ENCODE peak calls at places on chromosome 1, in four cellular contexts. One of them, this sample, is unnamed.

GRCh38 chr1:164689672-164690655 is 131.0 kb downstream of the PBX1 start:
- DNase-seq in body of pancreas: no peak
- DNase-seq in CD8-positive, alpha-beta T cell: no peak
- DNase-seq in fibroblast of mammary gland: no peak
- DNase-seq in this sample: no peak

GRCh38 chr1:183200451-183200850 is 14.4 kb downstream of the LAMC2 start:
- DNase-seq in fibroblast of mammary gland: no peak
- DNase-seq in CD8-positive, alpha-beta T cell: no peak
- DNase-seq in body of pancreas: no peak
- DNase-seq in this sample: no peak

GRCh38 chr1:221709854-221710253 is 32.0 kb downstream of the DUSP10 start:
- DNase-seq in CD8-positive, alpha-beta T cell: no peak
- DNase-seq in fibroblast of mammary gland: no peak
- DNase-seq in body of pancreas: no peak
- DNase-seq in this sample: no peak

GRCh38 chr1:77281491-77282186 is at the start of gene AK5:
- DNase-seq in CD8-positive, alpha-beta T cell: peak
- DNase-seq in fibroblast of mammary gland: peak
- DNase-seq in body of pancreas: peak
- DNase-seq in this sample: no peak

GRCh38 chr1:9787702-9788101 is 36.1 kb downstream of the CLSTN1 start:
- DNase-seq in CD8-positive, alpha-beta T cell: peak
- DNase-seq in fibroblast of mammary gland: no peak
- DNase-seq in body of pancreas: no peak
- DNase-seq in this sample: no peak

GRCh38 chr1:86507935-86508582 is 38.8 kb upstream of the CLCA4 start:
- DNase-seq in CD8-positive, alpha-beta T cell: peak
- DNase-seq in body of pancreas: no peak
- DNase-seq in fibroblast of mammary gland: peak
- DNase-seq in this sample: no peak

GRCh38 chr1:24705260-24706073 is 39.8 kb upstream of the CLIC4 start:
- DNase-seq in CD8-positive, alpha-beta T cell: no peak
- DNase-seq in fibroblast of mammary gland: peak
- DNase-seq in body of pancreas: peak
- DNase-seq in this sample: peak

GRCh38 chr1:32337855-32338636 is 2.0 kb upstream of the MARCKSL1 start:
- DNase-seq in CD8-positive, alpha-beta T cell: no peak
- DNase-seq in fibroblast of mammary gland: no peak
- DNase-seq in body of pancreas: peak
- DNase-seq in this sample: no peak

GRCh38 chr1:169793730-169794129 is 977 bp downstream of the METTL18 start:
- DNase-seq in fibroblast of mammary gland: no peak
- DNase-seq in body of pancreas: no peak
- DNase-seq in CD8-positive, alpha-beta T cell: no peak
- DNase-seq in this sample: no peak

GRCh38 chr1:226806988-226807387 is 63.4 kb upstream of the PSEN2 start:
- DNase-seq in body of pancreas: no peak
- DNase-seq in CD8-positive, alpha-beta T cell: no peak
- DNase-seq in fibroblast of mammary gland: no peak
- DNase-seq in this sample: no peak

GRCh38 chr1:18651727-18652126 is 21.1 kb downstream of the PAX7 start:
- DNase-seq in body of pancreas: no peak
- DNase-seq in CD8-positive, alpha-beta T cell: no peak
- DNase-seq in fibroblast of mammary gland: no peak
- DNase-seq in this sample: no peak

GRCh38 chr1:18646776-18647410 is 16.2 kb downstream of the PAX7 start:
- DNase-seq in CD8-positive, alpha-beta T cell: no peak
- DNase-seq in fibroblast of mammary gland: no peak
- DNase-seq in body of pancreas: no peak
- DNase-seq in this sample: no peak

GRCh38 chr1:18652791-18653190 is 22.1 kb downstream of the PAX7 start:
- DNase-seq in CD8-positive, alpha-beta T cell: no peak
- DNase-seq in body of pancreas: no peak
- DNase-seq in fibroblast of mammary gland: no peak
- DNase-seq in this sample: no peak

GRCh38 chr1:18647681-18648214 is 17.1 kb downstream of the PAX7 start:
- DNase-seq in CD8-positive, alpha-beta T cell: no peak
- DNase-seq in body of pancreas: no peak
- DNase-seq in fibroblast of mammary gland: no peak
- DNase-seq in this sample: no peak

GRCh38 chr1:18649713-18650370 is 19.2 kb downstream of the PAX7 start:
- DNase-seq in fibroblast of mammary gland: peak
- DNase-seq in CD8-positive, alpha-beta T cell: no peak
- DNase-seq in body of pancreas: no peak
- DNase-seq in this sample: no peak
- TF ChIP-seq CTCF in fibroblast of mammary gland: no peak
- TF ChIP-seq CTCF in CD8-positive, alpha-beta T cell: no peak
- TF ChIP-seq CTCF in body of pancreas: no peak
- TF ChIP-seq CTCF in this sample: no peak

GRCh38 chr1:54973205-54973921 is 7.1 kb upstream of the TMEM61 start:
- DNase-seq in body of pancreas: peak
- DNase-seq in fibroblast of mammary gland: peak
- DNase-seq in CD8-positive, alpha-beta T cell: no peak
- DNase-seq in this sample: no peak
- TF ChIP-seq CTCF in body of pancreas: peak
- TF ChIP-seq CTCF in fibroblast of mammary gland: peak
- TF ChIP-seq CTCF in CD8-positive, alpha-beta T cell: no peak
- TF ChIP-seq CTCF in this sample: peak

GRCh38 chr1:53681647-53682368 is 57.2 kb downstream of the GLIS1 start:
- DNase-seq in body of pancreas: peak
- DNase-seq in fibroblast of mammary gland: no peak
- DNase-seq in CD8-positive, alpha-beta T cell: peak
- DNase-seq in this sample: peak
- TF ChIP-seq CTCF in body of pancreas: peak
- TF ChIP-seq CTCF in fibroblast of mammary gland: peak
- TF ChIP-seq CTCF in CD8-positive, alpha-beta T cell: peak
- TF ChIP-seq CTCF in this sample: peak

GRCh38 chr1:225343618-225344017 is 84.2 kb downstream of the LBR start:
- DNase-seq in body of pancreas: no peak
- DNase-seq in CD8-positive, alpha-beta T cell: no peak
- DNase-seq in fibroblast of mammary gland: peak
- DNase-seq in this sample: peak
- TF ChIP-seq CTCF in body of pancreas: no peak
- TF ChIP-seq CTCF in CD8-positive, alpha-beta T cell: peak
- TF ChIP-seq CTCF in fibroblast of mammary gland: peak
- TF ChIP-seq CTCF in this sample: peak

GRCh38 chr1:175338447-175339135 is 146.0 kb upstream of the KIAA0040 start:
- DNase-seq in body of pancreas: no peak
- DNase-seq in CD8-positive, alpha-beta T cell: peak
- DNase-seq in fibroblast of mammary gland: no peak
- DNase-seq in this sample: no peak
- TF ChIP-seq CTCF in body of pancreas: no peak
- TF ChIP-seq CTCF in CD8-positive, alpha-beta T cell: peak
- TF ChIP-seq CTCF in fibroblast of mammary gland: peak
- TF ChIP-seq CTCF in this sample: peak

DNA sequence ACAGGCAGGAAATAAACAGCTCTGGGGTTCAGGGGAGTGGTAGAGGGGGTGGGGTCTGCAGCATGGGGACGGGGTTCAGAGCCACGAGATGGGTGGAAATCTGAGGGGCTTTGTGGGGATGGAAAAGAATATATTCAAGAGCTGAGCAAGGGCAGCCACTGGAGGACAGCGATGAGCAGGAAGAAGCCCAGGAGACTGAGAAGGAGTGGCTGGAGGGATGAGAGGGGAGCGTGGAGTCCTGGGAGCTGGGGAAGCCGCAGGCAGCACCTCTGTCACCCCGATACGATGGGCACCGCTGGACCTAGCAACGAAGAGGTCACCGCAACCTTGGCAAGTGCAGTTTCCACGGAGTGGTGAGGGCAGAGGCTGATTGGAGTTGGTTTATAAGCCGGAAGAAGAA is 10.0 kb upstream of the KCNAB2 start:
- DNase-seq in CD8-positive, alpha-beta T cell: no peak
- DNase-seq in body of pancreas: no peak
- DNase-seq in fibroblast of mammary gland: no peak
- DNase-seq in this sample: no peak
- TF ChIP-seq CTCF in CD8-positive, alpha-beta T cell: no peak
- TF ChIP-seq CTCF in body of pancreas: no peak
- TF ChIP-seq CTCF in fibroblast of mammary gland: no peak
- TF ChIP-seq CTCF in this sample: no peak

DNA sequence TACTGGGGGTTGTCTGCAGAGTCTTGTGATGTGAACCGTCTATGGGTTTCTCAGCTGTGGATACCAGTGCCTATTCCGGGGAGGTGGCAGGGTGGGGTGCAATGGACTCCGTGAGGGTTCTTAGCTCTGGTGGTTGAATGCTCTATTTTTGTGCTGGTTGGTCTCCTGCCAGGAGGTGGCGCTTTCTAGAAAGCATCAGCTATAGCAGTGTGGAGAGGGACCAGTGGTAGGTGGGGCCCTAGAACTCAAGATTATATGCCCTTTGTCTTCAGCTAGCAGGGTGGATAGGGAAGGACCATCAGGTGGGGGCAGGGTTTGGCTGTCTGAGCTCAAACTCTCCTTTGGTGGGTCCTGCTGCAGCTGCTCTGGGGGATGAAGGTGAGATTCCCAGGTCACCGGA is 127.3 kb upstream of the PLD5 start:
- DNase-seq in body of pancreas: no peak
- DNase-seq in fibroblast of mammary gland: no peak
- DNase-seq in CD8-positive, alpha-beta T cell: no peak
- DNase-seq in this sample: no peak
- TF ChIP-seq CTCF in body of pancreas: no peak
- TF ChIP-seq CTCF in fibroblast of mammary gland: no peak
- TF ChIP-seq CTCF in CD8-positive, alpha-beta T cell: no peak
- TF ChIP-seq CTCF in this sample: peak